ENCODE peak calls at places on chromosome 11, in four cellular contexts. C is H9, M is GM23338, F is mammary epithelial cell. H is an unnamed sample.

GRCh38 chr11:114137054-114137453 is 77.5 kb downstream of the ZBTB16 start:
- DNase-seq in C (no peak), M (no peak), F (no peak), H (no peak)

GRCh38 chr11:65323813-65324212 is 9.1 kb downstream of the CDC42EP2 start:
- DNase-seq in C (no peak), M (no peak), F (no peak), H (no peak)

GRCh38 chr11:116606060-116606459 is 166.7 kb downstream of the BUD13 start:
- DNase-seq in C (no peak), M (no peak), F (no peak), H (no peak)

GRCh38 chr11:3160252-3161031 is 4.7 kb downstream of the OSBPL5 start:
- DNase-seq in C (peak; percentile 96), M (peak; percentile 98), F (peak; percentile 75), H (peak; percentile 45)

GRCh38 chr11:111922803-111923202 is 4.1 kb downstream of the C11orf52 start:
- DNase-seq in C (no peak), M (no peak), F (peak; percentile 46), H (no peak)

GRCh38 chr11:65150513-65151271 is 16.4 kb upstream of the SYVN1 start:
- DNase-seq in C (peak; percentile 45), M (no peak), F (peak; percentile 93), H (peak; percentile 72)

GRCh38 chr11:11909727-11910126 is 68.0 kb downstream of the USP47 start:
- DNase-seq in C (no peak), M (no peak), F (no peak), H (no peak)

GRCh38 chr11:86106916-86107315 is 38.0 kb upstream of the PICALM start:
- DNase-seq in C (no peak), M (no peak), F (no peak), H (no peak)

GRCh38 chr11:1693327-1694063 is 3.5 kb upstream of the KRTAP5-6 start:
- DNase-seq in C (peak; percentile 86), M (peak; percentile 79), F (peak; percentile 47), H (peak; percentile 79)

GRCh38 chr11:107591098-107591445 is at the start of gene ELMOD1:
- DNase-seq in C (peak; percentile 63), M (peak; percentile 72), F (peak; percentile 27), H (peak; percentile 59)

GRCh38 chr11:132610216-132610615 is 922.1 kb downstream of the OPCML start:
- DNase-seq in C (no peak), M (no peak), F (peak; percentile 33), H (no peak)

GRCh38 chr11:65504671-65505433 is 6.0 kb downstream of the MALAT1 start:
- DNase-seq in C (no peak), M (no peak), F (no peak), H (no peak)

GRCh38 chr11:17607572-17608570 is 60.8 kb downstream of the OTOG start:
- DNase-seq in C (no peak), M (no peak), F (no peak), H (no peak)

GRCh38 chr11:44623716-44624491 is 58.4 kb downstream of the CD82 start:
- DNase-seq in C (peak; percentile 20), M (no peak), F (no peak), H (no peak)

GRCh38 chr11:116461789-116462188 is 311.0 kb downstream of the BUD13 start:
- DNase-seq in C (peak; percentile 62), M (peak; percentile 35), F (no peak), H (no peak)

GRCh38 chr11:45885921-45886721 is 670 bp downstream of the MAPK8IP1 start:
- DNase-seq in C (peak; percentile 82), M (peak; percentile 77), F (no peak), H (no peak)

GRCh38 chr11:1561266-1561665 is 10.8 kb downstream of the DUSP8 start:
- DNase-seq in C (peak; percentile 22), M (no peak), F (no peak), H (no peak)

DNA sequence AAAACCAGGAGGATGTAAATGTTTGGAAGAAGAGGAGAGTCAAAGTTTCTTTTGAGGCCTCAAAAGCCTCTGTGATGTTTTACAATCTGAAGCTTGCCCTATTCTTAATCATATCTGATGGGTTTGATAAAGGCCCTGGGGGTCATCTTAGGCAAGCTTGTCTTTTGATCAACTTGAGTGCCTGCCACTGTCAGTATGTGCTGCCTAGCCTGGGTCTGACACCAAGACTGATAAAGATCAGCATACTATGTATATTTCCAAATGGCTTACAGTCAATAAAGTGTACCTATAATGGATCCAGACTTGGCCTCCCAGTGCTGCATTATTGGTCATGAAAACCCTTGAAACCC is 12.7 kb downstream of the EHF start:
- DNase-seq in C (no peak), M (no peak), F (no peak), H (no peak)
- H3K27ac ChIP-seq in C (no peak overlapping the region), M (no peak overlapping the region), F (peak overlapping the region; percentile 24), H (no peak overlapping the region)

GRCh38 chr11:59263225-59263894 is 50.6 kb upstream of the MPEG1 start:
- DNase-seq in C (peak; percentile 79), M (peak; percentile 68), F (peak; percentile 16), H (no peak)
- TF ChIP-seq CTCF in C (peak; percentile 67), M (peak; percentile 82), F (peak; percentile 46), H (no peak)

GRCh38 chr11:134253189-134253993 is at the start of the genes ACAD8 and THYN1:
- DNase-seq in C (peak; percentile 98), M (peak; percentile 99), F (peak; percentile 92), H (peak; percentile 98)

GRCh38 chr11:134248910-134249480 is 4.2 kb downstream of the THYN1 start:
- DNase-seq in C (no peak), M (no peak), F (no peak), H (no peak)

GRCh38 chr11:134254433-134254832 is 1.1 kb downstream of the ACAD8 start:
- DNase-seq in C (no peak), M (no peak), F (no peak), H (no peak)

GRCh38 chr11:134250675-134251074 is 2.5 kb downstream of the THYN1 start:
- DNase-seq in C (no peak), M (no peak), F (no peak), H (no peak)

DNA sequence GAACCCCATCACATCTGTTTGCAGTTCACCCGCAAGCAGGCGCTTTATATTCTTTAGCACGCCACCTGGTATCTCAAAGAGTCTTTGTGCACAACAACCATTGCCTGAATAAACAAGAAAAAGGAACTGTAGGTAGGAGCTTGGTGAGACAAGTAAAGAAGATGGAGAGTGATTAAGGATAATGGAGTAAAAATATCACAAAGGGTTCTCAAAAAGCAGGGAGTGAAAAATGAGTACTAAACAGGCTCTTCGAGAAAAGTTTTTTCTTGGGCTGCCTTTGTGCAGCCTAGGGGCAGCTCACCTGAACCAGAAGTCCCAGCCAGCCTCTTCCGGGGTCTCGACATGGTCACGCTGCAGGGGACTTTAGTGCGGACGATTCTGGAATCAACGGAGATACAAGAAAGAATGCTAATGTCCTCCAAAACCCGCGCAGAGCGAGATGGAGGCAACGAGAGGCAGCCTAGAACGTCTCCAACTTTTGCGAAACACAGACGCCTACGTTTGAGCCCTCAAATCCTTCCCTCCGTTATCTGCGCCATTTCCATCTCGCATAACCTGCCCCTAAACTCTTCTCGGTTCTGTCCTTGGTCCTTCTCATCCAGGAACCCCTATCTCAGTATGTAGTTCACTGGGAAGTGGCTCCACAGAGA is 488 bp downstream of the THYN1 start:
- DNase-seq in C (peak; percentile 40), M (peak; percentile 58), F (peak; percentile 45), H (peak; percentile 27)
- H3K27ac ChIP-seq in C (no peak overlapping the region), M (no peak overlapping the region), F (no peak overlapping the region), H (peak overlapping the region; percentile 67)

DNA sequence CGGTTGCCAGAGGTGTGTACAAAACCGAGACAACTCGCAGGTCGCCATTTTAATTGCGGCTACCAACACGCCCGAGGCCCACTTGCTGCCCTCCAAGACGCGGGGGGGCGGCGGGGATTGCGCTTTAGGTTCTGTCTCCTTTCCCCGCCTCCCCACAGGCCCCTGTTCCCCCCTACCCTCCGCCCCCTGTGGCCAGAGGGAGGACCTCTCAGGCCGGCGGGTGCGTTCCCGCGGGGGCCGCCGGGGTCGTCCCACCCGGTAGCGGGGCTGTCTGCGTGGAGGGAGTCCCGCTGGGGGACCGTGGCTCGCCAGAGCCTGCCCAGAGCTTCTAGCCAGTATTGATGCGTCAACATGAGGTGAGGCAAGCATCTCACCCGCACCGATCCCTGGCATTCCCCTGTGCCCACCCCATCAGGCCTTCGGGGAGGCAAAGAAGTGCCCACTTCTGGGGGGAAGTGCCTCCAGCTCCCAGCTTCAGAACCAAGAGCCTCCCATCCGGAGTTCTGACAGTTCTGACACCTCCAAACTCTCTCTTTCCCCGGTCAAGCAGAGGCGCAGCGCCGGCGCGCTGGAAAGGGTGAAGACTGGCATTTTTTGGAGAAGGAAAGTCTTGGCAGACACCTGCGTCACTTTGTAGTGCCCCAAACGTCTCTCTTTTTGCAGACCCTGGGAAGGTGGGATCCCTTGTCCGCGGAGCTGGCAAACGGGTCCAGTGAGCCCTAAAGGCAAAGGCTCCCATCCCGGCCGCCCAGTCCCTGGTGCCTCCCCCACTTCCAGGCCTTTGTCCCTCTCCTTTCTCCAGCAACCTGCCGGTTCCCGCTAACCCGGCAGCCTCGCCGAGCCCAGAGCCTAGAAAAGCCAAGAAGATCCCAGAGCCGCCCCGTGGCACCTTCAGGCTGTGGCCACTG is 3.1 kb upstream of the PAX6 start:
- DNase-seq in C (peak; percentile 53), M (peak; percentile 61), F (no peak), H (no peak)
- TF ChIP-seq CTCF in C (no peak), M (no peak), F (no peak), H (no peak)

GRCh38 chr11:102347526-102348331 is 715 bp downstream of the BIRC2 start:
- DNase-seq in C (no peak), M (no peak), F (peak; percentile 64), H (peak; percentile 9)

GRCh38 chr11:102346748-102347525 is at the start of gene BIRC2:
- DNase-seq in C (peak; percentile 92), M (peak; percentile 96), F (peak; percentile 94), H (peak; percentile 85)

GRCh38 chr11:102343789-102344188 is 3.2 kb upstream of the BIRC2 start:
- DNase-seq in C (no peak), M (no peak), F (no peak), H (no peak)

GRCh38 chr11:102345923-102346322 is 1.1 kb upstream of the BIRC2 start:
- DNase-seq in C (no peak), M (no peak), F (peak; percentile 88), H (peak; percentile 19)

GRCh38 chr11:102346456-102346747 is 612 bp upstream of the BIRC2 start:
- DNase-seq in C (no peak), M (no peak), F (no peak), H (no peak)
- H3K27ac ChIP-seq in C (peak overlapping the region; percentile 53), M (peak overlapping the region; percentile 88), F (peak overlapping the region; percentile 88), H (peak overlapping the region; percentile 98)

GRCh38 chr11:71372693-71373657 is 75.2 kb downstream of the DHCR7 start:
- DNase-seq in C (no peak), M (peak; percentile 35), F (peak; percentile 17), H (peak; percentile 41)
- TF ChIP-seq CTCF in C (peak; percentile 65), M (peak; percentile 74), F (peak; percentile 42), H (peak; percentile 50)

GRCh38 chr11:70184396-70184795 is 18.7 kb upstream of the FADD start:
- DNase-seq in C (no peak), M (no peak), F (no peak), H (no peak)
- H3K27ac ChIP-seq in C (no peak overlapping the region), M (no peak overlapping the region), F (no peak overlapping the region), H (no peak overlapping the region)

GRCh38 chr11:120147950-120148270 is 10.0 kb upstream of the TRIM29 start:
- DNase-seq in C (no peak), M (no peak), F (no peak), H (no peak)
- TF ChIP-seq CTCF in C (no peak), M (no peak), F (no peak), H (no peak)